ENCODE peak calls at places on chromosomes 16 and 17, in four cellular contexts. X is psoas muscle, O is fibroblast of lung, T is ovary. N is an unnamed sample. For H3K27me3, the result is how much of the 10 kb centered on the place peaks cover.

GRCh38 chr16:75372236-75372856 is 61.0 kb downstream of the CFDP1 start:
- DNase-seq in O (peak), T (no peak), X (no peak), N (no peak)

GRCh38 chr17:50848691-50849090 is 13.3 kb downstream of the WFIKKN2 start:
- DNase-seq in X (no peak), T (no peak), O (no peak), N (no peak)

GRCh38 chr17:76866774-76867577 is 1.2 kb upstream of the MGAT5B start:
- DNase-seq in X (no peak), T (no peak), O (peak), N (peak)

GRCh38 chr17:41811549-41812175 is at the start of gene P3H4:
- DNase-seq in O (peak), X (peak), T (peak), N (no peak)

GRCh38 chr17:1905190-1905919 is 75.5 kb downstream of the RPA1 start:
- DNase-seq in X (no peak), O (no peak), T (no peak), N (no peak)

GRCh38 chr16:86597880-86598606 is 19.7 kb downstream of the FOXL1 start:
- DNase-seq in T (no peak), O (no peak), X (no peak), N (no peak)

GRCh38 chr16:30731411-30731810 is 16.8 kb upstream of the PHKG2 start:
- DNase-seq in T (no peak), X (no peak), O (no peak), N (peak)

GRCh38 chr17:7884581-7885356 is 3.8 kb upstream of the CHD3 start:
- DNase-seq in T (peak), X (no peak), O (no peak), N (no peak)

GRCh38 chr16:66935319-66936011 is at the start of gene CES2:
- DNase-seq in X (peak), T (peak), O (peak), N (peak)

GRCh38 chr17:66702106-66702936 is 132.6 kb upstream of the CACNG5 start:
- DNase-seq in T (no peak), X (no peak), O (peak), N (peak)

GRCh38 chr17:13462161-13462560 is 139.6 kb downstream of the HS3ST3A1 start:
- DNase-seq in O (peak), X (no peak), T (no peak), N (no peak)

GRCh38 chr16:27236635-27237228 is 31.8 kb downstream of the NSMCE1 start:
- DNase-seq in T (no peak), X (no peak), O (no peak), N (no peak)

DNA sequence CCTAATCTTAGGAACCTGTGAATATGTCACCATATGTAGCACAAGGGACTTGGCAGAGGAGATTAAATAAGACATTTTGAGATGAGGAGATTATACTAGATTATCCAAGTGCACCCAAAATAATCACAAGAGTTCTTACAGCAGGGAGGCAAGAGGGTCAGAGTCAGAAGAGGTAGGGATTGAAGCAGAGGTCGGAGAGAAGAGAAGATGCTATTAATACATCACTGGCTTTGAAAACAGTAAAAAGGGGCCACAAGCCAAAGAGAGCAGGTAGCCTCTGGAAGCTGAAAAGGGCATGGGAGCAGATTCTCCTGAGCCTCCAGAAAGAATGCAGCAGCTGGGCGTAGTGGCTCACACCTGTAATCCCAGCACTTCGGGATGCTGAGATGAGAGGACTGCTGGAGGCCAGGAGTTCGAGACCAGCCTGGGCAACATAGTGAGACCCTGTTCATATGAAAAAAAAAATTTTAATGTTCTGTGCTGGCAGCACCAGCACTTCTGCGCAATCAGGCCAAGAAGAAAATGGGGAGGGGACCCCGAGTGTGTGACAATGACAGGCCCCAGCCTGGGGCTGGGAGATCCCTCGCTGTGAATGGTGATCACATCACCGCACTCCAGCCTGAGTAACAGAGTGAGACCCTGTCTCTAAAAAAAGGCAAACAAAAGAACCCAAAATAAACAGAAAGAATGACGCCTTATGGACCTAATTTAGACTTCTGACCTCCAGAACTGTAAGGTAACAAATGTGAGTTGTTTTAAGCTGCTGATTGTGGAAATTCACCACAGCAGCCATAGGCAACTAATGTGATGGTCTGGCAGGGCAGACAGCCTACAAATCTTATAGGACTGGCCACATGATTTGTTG is 275.4 kb downstream of the MRTFB start:
- DNase-seq in X (no peak), O (no peak), T (no peak), N (no peak)
- H3K27ac ChIP-seq in X (peak), O (no peak), T (no peak), N (no peak)

GRCh38 chr16:69756705-69757104 is 2.0 kb upstream of the NOB1 start:
- DNase-seq in X (no peak), O (no peak), T (no peak), N (no peak)
- H3K27me3 ChIP-seq in X (under half), O (under half), T (under half), N (under half)

DNA sequence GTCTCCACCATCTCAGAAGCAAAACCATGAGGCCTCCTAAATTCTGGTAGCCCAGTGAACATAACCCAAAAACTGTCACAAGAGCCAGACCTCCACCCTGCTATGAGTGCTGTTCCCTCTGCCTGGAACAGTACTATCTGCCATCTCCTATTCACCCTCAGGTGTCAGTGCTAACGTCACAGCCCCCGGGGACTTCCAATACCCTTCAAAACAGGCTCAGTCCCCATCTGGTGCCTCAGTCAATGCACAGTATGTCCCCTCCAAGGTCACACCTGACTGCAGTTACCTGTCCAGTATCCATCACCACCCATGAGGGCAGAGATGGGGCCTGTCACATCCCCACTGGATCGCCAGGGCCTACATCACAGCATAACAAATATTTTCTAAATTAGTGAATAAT is 11.5 kb downstream of the CREBBP start:
- DNase-seq in O (no peak), X (no peak), T (no peak), N (no peak)
- TF ChIP-seq CTCF in O (no peak), X (no peak), T (no peak), N (no peak)

DNA sequence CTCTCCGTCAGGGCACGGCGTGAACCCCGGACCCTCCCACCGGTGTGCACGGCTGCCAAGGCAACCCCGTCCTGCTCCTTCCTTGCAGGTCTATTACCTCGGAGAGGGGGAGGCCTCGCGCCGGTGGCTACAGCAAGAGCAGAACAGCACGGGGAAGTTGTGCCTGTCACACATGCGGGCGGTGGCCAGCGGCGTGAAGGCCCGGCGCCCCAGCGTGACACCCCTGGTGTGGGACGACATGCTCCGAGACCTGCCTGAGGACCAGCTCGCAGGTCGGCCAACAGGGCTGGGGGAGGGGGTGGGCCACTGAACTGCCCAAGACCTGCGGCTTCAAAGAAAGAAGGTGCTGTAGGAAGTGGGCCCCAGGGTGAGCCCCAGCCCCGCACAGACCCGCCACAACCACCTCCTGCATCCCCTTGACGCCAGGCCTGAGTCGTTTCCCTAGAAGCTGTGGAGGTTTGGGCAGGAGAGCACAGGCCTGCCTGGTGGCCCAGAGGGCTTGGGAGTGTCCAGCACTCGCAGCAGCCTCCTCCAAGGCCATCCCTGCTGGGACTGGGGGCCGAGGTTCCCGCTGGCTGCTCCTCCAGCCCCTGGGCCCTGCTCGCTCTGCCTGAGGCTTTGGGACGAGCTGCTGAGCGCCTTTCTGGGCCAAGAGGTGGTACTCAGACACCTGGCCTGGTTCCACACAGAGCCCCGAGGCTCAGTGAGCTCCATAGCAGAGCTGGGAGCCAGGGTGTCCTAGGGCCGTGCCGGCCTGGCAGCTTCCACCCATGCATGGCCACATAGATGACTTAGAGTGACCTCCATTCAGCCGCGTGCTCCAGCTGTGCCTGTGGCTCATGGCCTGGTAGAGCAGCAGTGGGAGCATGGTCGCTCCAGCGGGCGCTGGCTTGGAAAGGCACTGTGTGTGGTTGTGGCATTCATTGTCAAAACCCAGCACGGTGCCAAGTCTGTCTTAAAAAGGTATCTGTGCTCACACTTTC is 14.7 kb downstream of the CYBC1 start:
- DNase-seq in T (peak), O (no peak), X (no peak), N (no peak)
- H3K27ac ChIP-seq in T (no peak), O (no peak), X (no peak), N (no peak)

DNA sequence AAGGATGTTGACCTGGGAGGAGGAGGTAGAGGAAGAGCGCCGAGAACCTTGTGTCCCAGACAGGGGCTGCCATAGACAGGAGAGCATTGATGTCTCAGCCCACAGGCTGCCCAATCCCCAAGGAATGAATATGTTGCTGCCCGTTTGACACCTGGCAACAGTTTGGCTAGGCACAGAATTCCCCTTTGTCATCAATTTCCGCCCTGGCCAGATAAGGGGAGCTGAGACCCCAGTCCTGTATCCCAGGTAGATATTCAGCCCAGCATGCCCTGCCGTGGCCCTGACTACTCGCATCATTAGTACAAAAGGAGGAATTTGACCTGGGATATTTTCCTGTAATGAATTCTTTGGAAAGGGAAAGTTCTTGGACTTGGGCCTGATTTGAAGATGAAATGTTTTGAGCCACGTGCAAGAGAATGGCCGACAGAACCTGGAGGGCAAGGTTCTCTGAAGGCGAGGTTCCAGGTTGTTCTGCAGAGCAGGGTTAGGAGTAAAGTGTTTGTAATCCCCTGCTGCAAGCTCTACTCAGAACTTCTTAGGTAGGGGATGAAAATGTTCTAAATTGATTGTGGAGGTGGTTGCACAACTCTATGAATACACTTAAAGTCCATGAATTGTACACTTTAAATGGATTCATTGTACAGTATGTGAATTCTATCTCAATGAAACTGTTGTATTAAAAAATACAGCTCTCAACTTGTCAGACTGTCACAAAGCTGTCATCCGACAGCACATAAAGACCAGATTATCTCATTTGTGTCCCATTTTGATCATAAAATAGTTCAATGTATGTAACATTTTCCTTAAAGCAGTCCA is 108.8 kb downstream of the SOCS1 start:
- DNase-seq in X (no peak), O (no peak), T (no peak), N (no peak)
- H3K27me3 ChIP-seq in X (under half), O (under half), T (under half), N (under half)

GRCh38 chr17:57665128-57665527 is 80.0 kb downstream of the CCDC182 start:
- DNase-seq in O (no peak), T (no peak), X (no peak), N (no peak)

GRCh38 chr17:57665696-57666095 is 79.4 kb downstream of the CCDC182 start:
- DNase-seq in O (no peak), T (no peak), X (no peak), N (no peak)

GRCh38 chr17:57662021-57662420 is 83.1 kb downstream of the CCDC182 start:
- DNase-seq in T (no peak), X (no peak), O (no peak), N (no peak)

GRCh38 chr17:57663326-57664070 is 81.6 kb downstream of the CCDC182 start:
- DNase-seq in T (no peak), O (no peak), X (no peak), N (no peak)

DNA sequence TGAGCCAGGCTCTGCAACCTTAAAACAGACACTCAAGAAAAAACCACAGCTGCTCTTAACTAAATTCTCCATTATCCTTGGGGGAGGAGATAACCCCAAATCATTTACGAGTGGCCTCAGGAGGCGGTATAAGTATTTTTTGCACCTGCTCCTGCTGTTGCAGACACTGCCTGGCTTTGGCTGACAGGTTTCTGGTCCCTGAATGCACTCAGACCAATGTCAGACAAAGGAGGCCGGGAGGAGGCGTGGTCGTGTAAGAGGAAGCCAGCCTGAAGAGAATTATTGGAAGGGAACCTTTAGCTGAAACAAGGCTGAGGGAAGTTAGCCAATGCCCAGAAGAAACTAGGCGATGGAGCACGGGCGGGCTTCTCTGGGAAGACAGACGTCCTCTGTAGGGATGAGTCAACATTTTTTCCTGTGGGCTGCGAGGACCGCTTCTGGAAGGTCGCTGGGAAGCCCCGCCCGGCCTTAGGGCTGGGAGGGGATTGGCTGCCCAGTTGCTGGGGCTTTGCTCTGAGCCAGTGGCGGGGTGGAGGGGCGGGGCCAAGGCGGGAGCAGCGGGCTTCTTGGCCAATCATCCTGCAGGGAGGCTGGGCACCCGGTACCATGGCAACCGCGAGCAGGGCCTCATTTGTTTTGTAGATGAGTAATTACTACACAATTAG is 82.3 kb downstream of the CCDC182 start:
- DNase-seq in O (peak), X (peak), T (peak), N (peak)
- TF ChIP-seq CTCF in O (no peak), X (peak), T (no peak), N (no peak)

GRCh38 chr16:3143598-3144330 is 8.9 kb downstream of the ZNF213 start:
- DNase-seq in T (no peak), O (no peak), X (peak), N (no peak)
- H3K27ac ChIP-seq in T (no peak), O (no peak), X (peak), N (no peak)

DNA sequence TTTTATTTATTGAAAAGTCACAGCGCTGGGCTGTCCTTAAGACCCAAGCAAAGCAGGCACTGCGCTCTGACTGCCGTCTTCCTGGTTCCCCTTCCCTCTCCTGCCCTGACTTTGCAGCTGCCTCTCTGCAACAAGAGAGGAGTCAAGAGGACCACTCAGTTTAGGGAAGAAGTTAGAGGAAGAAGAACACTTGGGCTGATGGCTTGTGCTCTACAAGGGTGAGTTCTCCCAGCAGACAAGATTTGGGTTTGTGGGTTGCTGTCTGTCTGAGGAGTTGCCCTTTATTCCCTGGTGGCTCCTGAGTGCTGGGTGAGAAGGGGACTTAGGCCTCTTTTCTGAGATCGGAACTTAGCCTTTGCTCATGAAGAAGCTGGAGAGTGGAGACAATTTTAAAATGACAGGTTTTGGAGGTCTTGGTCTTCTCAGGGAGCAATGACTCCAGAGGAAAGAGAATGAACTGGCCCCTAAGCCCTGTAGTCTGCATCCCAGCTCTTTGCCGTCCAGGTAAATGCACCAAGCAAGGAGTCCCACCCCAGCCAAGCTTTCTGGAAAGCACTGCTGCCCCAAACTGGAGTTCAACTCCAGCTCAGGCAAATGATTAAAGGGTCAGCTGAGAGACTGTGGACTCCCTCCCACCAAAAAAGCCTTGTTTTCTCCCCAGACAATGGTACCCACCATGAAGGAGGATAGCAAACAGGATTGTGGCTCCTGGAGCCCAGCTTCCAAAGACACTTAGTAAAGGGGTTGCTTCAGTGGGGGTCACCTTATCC is 2.7 kb upstream of the HOXB9 start:
- DNase-seq in O (no peak), X (no peak), T (no peak), N (no peak)
- H3K27me3 ChIP-seq in O (half or more), X (half or more), T (under half), N (half or more)

GRCh38 chr16:11296706-11297491 is 15.8 kb upstream of the PRM1 start:
- DNase-seq in T (no peak), X (no peak), O (peak), N (no peak)

GRCh38 chr16:11296351-11296705 is 15.2 kb upstream of the PRM1 start:
- DNase-seq in O (no peak), T (no peak), X (no peak), N (no peak)

GRCh38 chr16:11295672-11296071 is 14.5 kb upstream of the PRM1 start:
- DNase-seq in T (no peak), X (no peak), O (no peak), N (no peak)

GRCh38 chr16:11298143-11298900 is 17.2 kb upstream of the PRM1 start:
- DNase-seq in X (no peak), O (no peak), T (no peak), N (no peak)

GRCh38 chr16:11297492-11298142 is 16.5 kb upstream of the PRM1 start:
- DNase-seq in T (peak), X (peak), O (peak), N (no peak)
- TF ChIP-seq CTCF in T (no peak), X (peak), O (no peak), N (peak)